ENCODE peak calls at places on chromosomes 5 and 9, in eight cellular contexts. I, Y, W, N, E, A, P and Z are unnamed samples.

GRCh38 chr9:27625751-27626628 is 52.7 kb upstream of the C9orf72 start:
- DNase-seq in I (no peak), Y (no peak), W (no peak), N (no peak), E (no peak), A (no peak), P (peak; percentile 15), Z (no peak)

GRCh38 chr5:150309101-150309897 is 6.6 kb upstream of the ARSI start:
- DNase-seq in I (no peak), Y (no peak), W (no peak), N (no peak), E (no peak), A (no peak), P (no peak), Z (no peak)

GRCh38 chr5:172004824-172005237 is 1.6 kb downstream of the FBXW11 start:
- DNase-seq in I (no peak), Y (peak; percentile 31), W (no peak), N (peak; percentile 35), E (no peak), A (peak; percentile 5), P (peak; percentile 29), Z (no peak)

GRCh38 chr9:135819905-135820304 is 87.4 kb downstream of the CAMSAP1 start:
- DNase-seq in I (no peak), Y (no peak), W (no peak), N (no peak), E (no peak), A (no peak), P (no peak), Z (no peak)

GRCh38 chr5:66987949-66988838 is 208.4 kb downstream of the CD180 start:
- DNase-seq in I (no peak), Y (no peak), W (no peak), N (peak; percentile 51), E (no peak), A (peak; percentile 38), P (peak; percentile 22), Z (no peak)

GRCh38 chr5:54959673-54960418 is 25.5 kb downstream of the ESM1 start:
- DNase-seq in I (no peak), Y (peak; percentile 46), W (no peak), N (no peak), E (no peak), A (no peak), P (no peak), Z (no peak)

GRCh38 chr9:126146254-126147145 is 180.1 kb upstream of the MVB12B start:
- DNase-seq in I (no peak), Y (peak; percentile 17), W (no peak), N (no peak), E (peak; percentile 42), A (no peak), P (no peak), Z (no peak)

GRCh38 chr5:177472460-177473441 is 683 bp downstream of the DBN1 start:
- DNase-seq in I (no peak), Y (peak; percentile 54), W (no peak), N (no peak), E (no peak), A (peak; percentile 38), P (peak; percentile 31), Z (no peak)